ENCODE peak calls at places on chromosomes 11 and 22, in four cellular contexts. I, Q, U and C are unnamed samples.

GRCh38 chr22:26675687-26676273 is 18.4 kb downstream of the MIAT start:
- DNase-seq in Q (no peak), U (no peak), I (no peak), C (no peak)

GRCh38 chr11:55658031-55658573 is 3.9 kb upstream of the OR4C6 start:
- DNase-seq in Q (no peak), I (no peak), U (no peak), C (no peak)

GRCh38 chr22:44871782-44872181 is 119.4 kb downstream of the ARHGAP8 start:
- DNase-seq in U (no peak), Q (no peak), I (no peak), C (no peak)

GRCh38 chr11:12089473-12089872 is 20.9 kb upstream of the MICAL2 start:
- DNase-seq in I (no peak), Q (peak; percentile 65), U (no peak), C (no peak)

GRCh38 chr11:95308512-95309035 is 77.6 kb upstream of the SESN3 start:
- DNase-seq in Q (no peak), I (no peak), U (no peak), C (no peak)

GRCh38 chr11:17629113-17629512 is 82.1 kb downstream of the OTOG start:
- DNase-seq in Q (no peak), U (no peak), I (no peak), C (no peak)

GRCh38 chr11:115930276-115930675 is 426.1 kb upstream of the CADM1 start:
- DNase-seq in I (peak; percentile 25), U (no peak), Q (no peak), C (no peak)

GRCh38 chr11:107337917-107338316 is 119.7 kb downstream of the CWF19L2 start:
- DNase-seq in I (no peak), U (no peak), Q (no peak), C (no peak)

GRCh38 chr11:46745328-46745727 is 26.3 kb downstream of the F2 start:
- DNase-seq in U (no peak), I (no peak), Q (no peak), C (no peak)

GRCh38 chr11:46741600-46742484 is 22.8 kb downstream of the F2 start:
- DNase-seq in U (no peak), I (no peak), Q (no peak), C (no peak)

GRCh38 chr11:46743043-46743442 is 24.0 kb downstream of the F2 start:
- DNase-seq in U (no peak), I (no peak), Q (no peak), C (no peak)

GRCh38 chr11:46745995-46746394 is 27.0 kb downstream of the F2 start:
- DNase-seq in I (no peak), U (no peak), Q (no peak), C (no peak)

DNA sequence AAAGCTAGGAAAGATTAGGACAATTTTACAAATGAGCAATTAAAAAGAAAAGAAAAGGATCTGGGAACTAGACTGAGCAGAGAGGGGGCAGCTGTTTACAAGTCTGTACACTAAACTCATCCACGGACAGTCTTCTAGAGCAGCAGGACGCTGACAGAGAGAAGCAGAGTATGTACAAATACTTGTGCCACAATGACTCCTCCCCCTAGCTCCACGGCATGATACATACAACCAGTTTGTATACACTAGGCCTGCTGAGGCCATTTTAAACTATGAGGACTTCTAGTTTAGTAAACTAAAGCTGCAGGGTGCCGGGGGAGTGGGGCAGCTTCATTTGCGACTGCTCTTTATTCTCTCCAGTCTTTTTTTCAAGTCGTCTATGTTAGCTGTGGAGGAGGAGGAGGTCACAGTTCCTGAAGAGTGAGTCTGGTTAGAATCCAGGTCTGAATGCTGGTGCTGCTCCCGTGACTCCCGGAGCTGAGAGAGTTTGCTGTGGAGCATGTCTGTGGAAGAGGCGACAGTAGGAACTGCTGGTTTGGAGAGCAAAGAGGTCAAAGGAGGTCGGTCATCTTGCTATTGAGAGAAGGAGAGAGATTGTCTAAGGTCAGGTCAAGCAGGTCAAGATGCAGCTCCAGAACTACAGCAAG is 24.8 kb downstream of the F2 start:
- DNase-seq in U (no peak), Q (peak; percentile 39), I (no peak), C (no peak)
- TF ChIP-seq CTCF in U (no peak), Q (no peak), I (no peak), C (no peak)

GRCh38 chr11:131353761-131354160 is 16.7 kb upstream of the NTM start:
- DNase-seq in Q (no peak), U (no peak), I (no peak), C (no peak)
- TF ChIP-seq CTCF in Q (no peak), U (no peak), I (no peak), C (no peak)

DNA sequence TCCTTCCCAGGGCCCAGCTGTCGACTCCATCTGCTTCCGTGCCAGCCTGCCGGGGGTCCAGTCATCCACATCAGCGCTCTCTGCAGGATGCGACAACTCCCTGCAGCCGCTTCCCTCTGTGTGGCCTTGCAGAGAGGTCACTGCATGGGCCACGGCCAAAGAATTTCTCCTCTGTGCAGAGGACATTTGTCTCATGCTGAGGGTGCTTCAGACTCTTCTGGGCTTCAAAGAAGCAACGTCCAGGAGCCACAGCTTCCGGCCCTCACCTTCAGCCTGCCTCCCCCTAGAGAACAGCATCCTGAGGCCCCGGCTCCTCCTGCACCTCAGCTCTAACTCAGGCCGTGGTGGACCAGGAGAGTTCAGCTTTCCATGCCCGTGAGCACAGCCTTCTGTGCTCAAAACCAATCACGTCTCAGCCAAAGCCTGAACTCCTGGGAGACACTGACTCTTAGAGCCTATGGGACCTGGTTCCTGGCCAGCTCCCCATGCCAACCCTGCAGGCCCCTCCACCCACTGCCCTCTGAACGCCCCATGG is 258.9 kb downstream of the BRD1 start:
- DNase-seq in Q (no peak), I (no peak), U (no peak), C (no peak)
- TF ChIP-seq CTCF in Q (no peak), I (no peak), U (no peak), C (no peak)

GRCh38 chr11:70413151-70413550 is 14.8 kb downstream of the CTTN start:
- DNase-seq in Q (no peak), U (no peak), I (no peak), C (no peak)

GRCh38 chr11:70415642-70416395 is 17.5 kb downstream of the CTTN start:
- DNase-seq in Q (peak; percentile 22), I (peak; percentile 25), U (no peak), C (no peak)

GRCh38 chr11:70416881-70417280 is 18.6 kb downstream of the CTTN start:
- DNase-seq in Q (no peak), I (no peak), U (no peak), C (no peak)

GRCh38 chr11:70414341-70415100 is 16.2 kb downstream of the CTTN start:
- DNase-seq in I (no peak), U (no peak), Q (no peak), C (no peak)

DNA sequence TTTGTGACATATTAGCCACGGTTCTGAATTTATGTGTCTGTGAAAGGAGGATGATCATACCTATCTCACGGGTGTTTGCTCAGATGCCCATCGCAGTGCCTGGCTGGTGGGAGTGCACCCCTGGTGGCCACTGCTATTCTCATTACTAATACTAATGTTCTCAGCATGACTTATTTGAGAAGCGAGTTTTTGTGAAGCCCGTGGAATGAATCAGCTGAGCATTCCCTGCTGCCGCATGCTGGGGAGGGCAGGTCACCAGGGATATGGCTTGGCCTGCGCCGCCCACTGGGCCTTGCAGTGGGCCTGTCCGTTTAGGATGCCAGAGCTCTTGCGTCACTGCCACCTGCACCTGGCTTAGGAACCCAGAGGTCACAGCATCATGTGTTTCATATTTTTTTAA is 16.8 kb downstream of the CTTN start:
- DNase-seq in Q (peak; percentile 96), I (peak; percentile 94), U (no peak), C (no peak)
- TF ChIP-seq CTCF in Q (peak; percentile 73), I (peak; percentile 54), U (peak; percentile 53), C (no peak)

GRCh38 chr11:106133529-106133928 is 56.1 kb downstream of the AASDHPPT start:
- DNase-seq in I (no peak), Q (no peak), U (no peak), C (no peak)
- TF ChIP-seq CTCF in I (peak; percentile 25), Q (peak; percentile 32), U (peak; percentile 36), C (no peak)

DNA sequence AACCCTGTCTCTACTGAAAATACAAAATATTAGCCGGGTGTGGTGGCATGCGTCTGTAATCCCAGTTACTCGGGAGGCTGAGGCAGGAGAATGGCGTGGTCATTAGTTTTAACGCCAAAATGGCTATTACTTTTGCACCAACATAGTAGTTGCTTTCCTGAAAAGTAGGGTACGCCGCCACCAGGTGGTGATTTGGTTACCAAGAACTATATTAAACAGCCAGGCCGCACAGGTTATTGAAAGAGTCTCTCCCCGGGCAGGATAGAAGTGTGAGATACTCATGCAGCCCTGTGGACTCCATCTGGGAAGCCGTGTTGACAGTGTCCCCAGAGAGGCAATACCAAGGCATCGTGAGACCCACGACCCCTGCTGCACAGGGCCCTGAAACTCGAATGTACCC is 24.6 kb upstream of the LRRC32 start:
- DNase-seq in Q (no peak), I (no peak), U (no peak), C (no peak)
- TF ChIP-seq CTCF in Q (no peak), I (no peak), U (no peak), C (no peak)

GRCh38 chr11:134725939-134726639 is 314.0 kb upstream of the B3GAT1 start:
- DNase-seq in U (no peak), Q (no peak), I (no peak), C (peak; percentile 33)
- TF ChIP-seq CTCF in U (no peak), Q (no peak), I (no peak), C (peak; percentile 38)